ENCODE peak calls at places on chromosomes 3 and 15, in four cellular contexts. One of them, this sample, is unnamed.

GRCh38 chr3:45929042-45929679 is 14.1 kb upstream of the CXCR6 start:
- DNase-seq in GM12878: no peak
- DNase-seq in HepG2: peak; percentile 12
- DNase-seq in SK-N-SH: peak; percentile 84
- DNase-seq in this sample: no peak

GRCh38 chr15:92629276-92629974 is 26.1 kb downstream of the FAM174B start:
- DNase-seq in GM12878: no peak
- DNase-seq in HepG2: no peak
- DNase-seq in SK-N-SH: no peak
- DNase-seq in this sample: no peak

GRCh38 chr3:42649006-42649405 is 4.5 kb upstream of the ZBTB47 start:
- DNase-seq in GM12878: no peak
- DNase-seq in HepG2: no peak
- DNase-seq in SK-N-SH: no peak
- DNase-seq in this sample: no peak

GRCh38 chr3:17846466-17846865 is 104.0 kb upstream of the TBC1D5 start:
- DNase-seq in GM12878: no peak
- DNase-seq in HepG2: no peak
- DNase-seq in SK-N-SH: no peak
- DNase-seq in this sample: no peak

GRCh38 chr15:80467311-80467714 is 63.1 kb downstream of the ARNT2 start:
- DNase-seq in GM12878: no peak
- DNase-seq in HepG2: no peak
- DNase-seq in SK-N-SH: no peak
- DNase-seq in this sample: no peak

GRCh38 chr3:55486101-55486856 is 827 bp downstream of the WNT5A start:
- DNase-seq in GM12878: no peak
- DNase-seq in HepG2: no peak
- DNase-seq in SK-N-SH: peak; percentile 54
- DNase-seq in this sample: no peak

GRCh38 chr15:91538782-91539181 is 314.7 kb upstream of the SLCO3A1 start:
- DNase-seq in GM12878: no peak
- DNase-seq in HepG2: no peak
- DNase-seq in SK-N-SH: no peak
- DNase-seq in this sample: no peak

GRCh38 chr15:31457161-31457560 is 130.5 kb downstream of the KLF13 start:
- DNase-seq in GM12878: no peak
- DNase-seq in HepG2: no peak
- DNase-seq in SK-N-SH: no peak
- DNase-seq in this sample: no peak

GRCh38 chr3:149657796-149658443 is at the start of gene WWTR1:
- DNase-seq in GM12878: peak; percentile 54
- DNase-seq in HepG2: peak; percentile 93
- DNase-seq in SK-N-SH: peak; percentile 80
- DNase-seq in this sample: peak; percentile 88

GRCh38 chr3:11600501-11601282 is 43.0 kb downstream of the VGLL4 start:
- DNase-seq in GM12878: no peak
- DNase-seq in HepG2: peak; percentile 84
- DNase-seq in SK-N-SH: no peak
- DNase-seq in this sample: no peak

GRCh38 chr3:56197259-56197965 is 270.9 kb downstream of the ERC2 start:
- DNase-seq in GM12878: no peak
- DNase-seq in HepG2: no peak
- DNase-seq in SK-N-SH: no peak
- DNase-seq in this sample: no peak

GRCh38 chr15:29747837-29748417 is 74.3 kb downstream of the TJP1 start:
- DNase-seq in GM12878: no peak
- DNase-seq in HepG2: peak; percentile 3
- DNase-seq in SK-N-SH: peak; percentile 17
- DNase-seq in this sample: no peak

DNA sequence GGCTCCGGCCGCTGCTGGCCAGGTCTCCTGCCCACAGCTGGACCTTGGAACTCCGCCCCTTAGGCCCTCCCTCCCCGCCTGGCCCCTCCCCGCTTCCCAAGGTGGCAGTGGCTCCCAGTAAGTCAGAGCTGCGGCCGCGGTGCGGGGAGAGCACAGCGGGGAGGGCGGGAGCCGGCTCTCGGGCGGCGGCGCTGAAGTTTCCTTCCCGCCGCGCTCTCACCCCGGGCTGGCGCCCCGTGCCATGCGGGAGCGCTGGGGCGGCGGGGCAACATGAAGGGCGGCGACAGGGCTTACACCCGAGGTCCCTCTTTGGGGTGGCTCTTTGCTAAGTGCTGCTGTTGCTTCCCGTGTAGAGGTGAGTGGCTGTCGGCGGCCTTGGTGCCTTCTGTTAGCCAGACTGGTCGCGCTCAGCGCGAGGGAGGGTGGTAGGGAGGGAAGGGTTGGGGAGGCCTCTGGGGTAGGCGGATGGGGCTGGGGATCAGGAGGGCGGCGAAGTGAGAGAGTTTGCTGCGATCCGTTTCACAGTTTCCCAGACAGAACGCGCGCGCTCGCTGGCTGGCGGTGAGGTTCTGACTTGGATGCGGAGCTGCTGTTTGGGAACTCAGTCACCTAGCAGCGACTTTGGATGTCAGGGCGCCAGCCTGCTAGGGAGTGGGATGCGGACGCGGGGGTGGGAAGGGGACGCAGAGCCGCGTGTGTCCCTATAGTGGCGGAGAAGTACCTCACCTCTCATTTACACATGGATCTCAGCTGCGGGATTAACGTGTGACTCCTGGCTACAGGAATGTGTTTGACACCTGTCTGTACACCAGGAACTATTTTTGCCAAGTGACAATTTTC is 145.5 kb upstream of the UMPS start:
- DNase-seq in GM12878: no peak
- DNase-seq in HepG2: peak; percentile 73
- DNase-seq in SK-N-SH: peak; percentile 91
- DNase-seq in this sample: peak; percentile 87
- TF ChIP-seq TCF12 in GM12878: no peak
- TF ChIP-seq TCF12 in HepG2: no peak
- TF ChIP-seq TCF12 in SK-N-SH: no peak
- TF ChIP-seq TCF12 in this sample: no peak

GRCh38 chr3:26967531-26967930 is 345.0 kb downstream of the LRRC3B start:
- DNase-seq in GM12878: no peak
- DNase-seq in HepG2: no peak
- DNase-seq in SK-N-SH: no peak
- DNase-seq in this sample: no peak
- TF ChIP-seq TCF12 in GM12878: no peak
- TF ChIP-seq TCF12 in HepG2: no peak
- TF ChIP-seq TCF12 in SK-N-SH: no peak
- TF ChIP-seq TCF12 in this sample: no peak

GRCh38 chr3:129314757-129315385 is 36.2 kb downstream of the HMCES start:
- DNase-seq in GM12878: no peak
- DNase-seq in HepG2: peak; percentile 92
- DNase-seq in SK-N-SH: peak; percentile 96
- DNase-seq in this sample: peak; percentile 57
- TF ChIP-seq TCF12 in GM12878: peak; percentile 7
- TF ChIP-seq TCF12 in HepG2: no peak
- TF ChIP-seq TCF12 in SK-N-SH: no peak
- TF ChIP-seq TCF12 in this sample: no peak

DNA sequence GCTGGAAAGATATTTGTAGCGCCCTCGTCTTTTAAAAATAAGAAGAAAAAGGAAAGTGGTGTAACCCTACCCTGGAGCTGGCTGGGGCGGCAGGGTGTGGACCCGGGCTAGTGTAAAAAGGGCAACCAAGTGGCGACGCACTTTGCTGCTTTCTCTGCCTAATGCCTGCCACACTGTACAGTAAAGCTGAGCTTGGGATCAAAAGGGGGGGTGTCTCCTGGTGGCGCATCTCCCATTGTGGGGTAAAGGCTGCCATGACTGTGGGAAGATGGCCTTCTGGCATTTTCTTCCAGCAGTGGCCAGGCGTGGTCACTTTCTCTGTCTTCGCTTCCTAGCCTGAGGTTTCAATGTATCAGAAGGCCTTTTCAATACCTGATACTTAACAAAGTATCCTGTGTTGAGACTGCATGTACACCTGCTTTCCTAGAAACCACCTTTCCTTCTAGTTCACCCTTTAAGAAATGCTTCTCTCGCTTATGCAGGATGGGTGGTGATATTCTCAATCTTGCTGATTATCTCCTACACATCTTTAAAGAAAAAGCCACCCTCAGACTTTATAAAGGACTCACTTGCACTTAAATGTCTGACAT is 901 bp downstream of the ARL6IP5 start:
- DNase-seq in GM12878: no peak
- DNase-seq in HepG2: no peak
- DNase-seq in SK-N-SH: peak; percentile 35
- DNase-seq in this sample: no peak
- TF ChIP-seq TCF12 in GM12878: no peak
- TF ChIP-seq TCF12 in HepG2: no peak
- TF ChIP-seq TCF12 in SK-N-SH: no peak
- TF ChIP-seq TCF12 in this sample: no peak

GRCh38 chr3:118809696-118810498 is 224.7 kb downstream of the IGSF11 start:
- DNase-seq in GM12878: peak; percentile 71
- DNase-seq in HepG2: no peak
- DNase-seq in SK-N-SH: no peak
- DNase-seq in this sample: no peak
- TF ChIP-seq TCF12 in GM12878: no peak
- TF ChIP-seq TCF12 in HepG2: no peak
- TF ChIP-seq TCF12 in SK-N-SH: no peak
- TF ChIP-seq TCF12 in this sample: no peak

GRCh38 chr15:57526076-57526475 is 65.6 kb upstream of the MYZAP start:
- DNase-seq in GM12878: no peak
- DNase-seq in HepG2: no peak
- DNase-seq in SK-N-SH: no peak
- DNase-seq in this sample: no peak

GRCh38 chr15:57528940-57529565 is 62.7 kb upstream of the MYZAP start:
- DNase-seq in GM12878: no peak
- DNase-seq in HepG2: no peak
- DNase-seq in SK-N-SH: no peak
- DNase-seq in this sample: no peak

GRCh38 chr15:57525581-57525980 is 66.1 kb upstream of the MYZAP start:
- DNase-seq in GM12878: no peak
- DNase-seq in HepG2: no peak
- DNase-seq in SK-N-SH: no peak
- DNase-seq in this sample: no peak

GRCh38 chr15:57526615-57527014 is 65.1 kb upstream of the MYZAP start:
- DNase-seq in GM12878: no peak
- DNase-seq in HepG2: no peak
- DNase-seq in SK-N-SH: no peak
- DNase-seq in this sample: no peak

DNA sequence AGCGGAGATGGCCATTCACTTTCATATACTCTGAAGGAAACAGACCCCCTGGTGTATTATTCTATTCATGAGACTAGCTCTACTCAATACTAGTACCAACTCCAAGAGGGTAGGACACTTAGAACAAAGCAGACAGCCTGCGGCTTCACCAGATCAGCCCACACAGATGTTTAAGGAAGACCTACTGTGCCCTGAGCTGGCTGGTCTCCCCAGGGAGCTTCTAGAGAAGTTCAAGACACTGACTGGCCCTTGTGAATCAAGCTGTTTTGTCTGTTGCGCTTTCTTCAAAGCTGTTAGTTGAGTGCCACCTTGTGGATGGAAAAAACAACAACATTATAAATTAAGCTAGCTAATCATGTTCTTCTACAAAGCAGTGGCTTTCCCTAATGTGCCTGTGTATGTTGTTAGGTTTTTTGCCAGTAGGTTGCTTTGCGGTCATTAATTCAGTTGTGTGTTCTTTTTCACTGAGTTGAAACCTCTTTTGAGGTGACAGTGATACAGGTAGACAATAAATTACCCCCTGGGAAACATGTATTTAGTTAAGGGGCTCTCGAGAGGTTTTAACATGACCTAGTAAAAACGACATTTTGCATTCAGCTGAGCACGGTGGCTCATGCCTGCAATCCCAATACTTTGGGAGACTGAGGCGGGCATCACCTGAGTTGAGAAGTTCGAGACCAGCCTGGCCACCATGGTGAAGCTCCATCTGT is 64.2 kb upstream of the MYZAP start:
- DNase-seq in GM12878: peak; percentile 46
- DNase-seq in HepG2: peak; percentile 76
- DNase-seq in SK-N-SH: peak; percentile 51
- DNase-seq in this sample: peak; percentile 50
- TF ChIP-seq TCF12 in GM12878: no peak
- TF ChIP-seq TCF12 in HepG2: no peak
- TF ChIP-seq TCF12 in SK-N-SH: no peak
- TF ChIP-seq TCF12 in this sample: peak; percentile 67

GRCh38 chr3:172285844-172286243 is 162.4 kb downstream of the GHSR start:
- DNase-seq in GM12878: no peak
- DNase-seq in HepG2: no peak
- DNase-seq in SK-N-SH: no peak
- DNase-seq in this sample: no peak
- TF ChIP-seq TCF12 in GM12878: no peak
- TF ChIP-seq TCF12 in HepG2: no peak
- TF ChIP-seq TCF12 in SK-N-SH: peak; percentile 71
- TF ChIP-seq TCF12 in this sample: no peak

DNA sequence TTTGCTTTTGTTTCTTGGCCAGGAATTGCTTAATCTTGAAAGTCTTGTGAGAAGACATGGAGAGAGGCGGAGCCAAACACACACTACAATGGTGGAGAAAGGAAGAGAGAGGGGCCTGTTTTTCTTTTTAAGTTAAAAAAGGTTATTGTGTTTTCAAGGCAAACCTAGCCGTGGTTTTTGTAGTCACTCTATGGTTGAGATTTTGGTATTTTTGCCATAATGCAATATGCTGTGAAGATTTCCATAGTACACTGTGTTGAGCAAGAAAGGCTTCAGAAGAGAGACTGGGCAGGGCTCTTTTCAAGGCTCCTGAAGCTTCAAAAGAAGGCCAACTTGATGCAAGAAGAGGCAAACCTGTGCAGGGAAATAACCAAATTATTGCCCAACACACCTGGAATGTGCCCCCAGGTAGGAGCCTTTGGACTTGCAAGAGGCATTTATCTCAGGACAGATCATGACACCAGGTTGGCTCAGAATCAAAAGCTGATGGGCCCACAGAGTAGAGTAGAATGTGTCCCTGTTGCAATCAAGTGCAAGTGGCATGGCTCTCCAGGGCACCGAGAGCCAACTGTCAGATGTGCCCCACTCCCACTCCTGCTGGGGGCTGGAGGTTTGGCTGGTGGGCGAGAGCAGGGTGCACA is 22.1 kb downstream of the AMOTL2 start:
- DNase-seq in GM12878: no peak
- DNase-seq in HepG2: peak; percentile 69
- DNase-seq in SK-N-SH: no peak
- DNase-seq in this sample: no peak
- TF ChIP-seq TCF12 in GM12878: no peak
- TF ChIP-seq TCF12 in HepG2: no peak
- TF ChIP-seq TCF12 in SK-N-SH: no peak
- TF ChIP-seq TCF12 in this sample: no peak